ENCODE peak calls at places on chromosomes 6 and 20, in five cellular contexts. One of them, this sample, is unnamed.
A peak's percentile ranks its signal among the peaks of the same experiment; 100 is the strongest.

GRCh38 chr6:169044376-169045230 is 209.0 kb downstream of the THBS2 start:
- DNase-seq in NCI-H1105: no peak
- DNase-seq in mucosa of descending colon: no peak
- DNase-seq in left colon: no peak
- DNase-seq in activated CD4-positive, alpha-beta T cell treated with anti-CD3 and anti-CD28 coated beads for 4 hours: no peak
- DNase-seq in this sample: no peak

GRCh38 chr6:40380271-40380670 is 206.9 kb downstream of the LRFN2 start:
- DNase-seq in NCI-H1105: no peak
- DNase-seq in mucosa of descending colon: no peak
- DNase-seq in left colon: no peak
- DNase-seq in activated CD4-positive, alpha-beta T cell treated with anti-CD3 and anti-CD28 coated beads for 4 hours: no peak
- DNase-seq in this sample: no peak

GRCh38 chr6:143167224-143167623 is 106.5 kb downstream of the AIG1 start:
- DNase-seq in NCI-H1105: no peak
- DNase-seq in mucosa of descending colon: no peak
- DNase-seq in left colon: no peak
- DNase-seq in activated CD4-positive, alpha-beta T cell treated with anti-CD3 and anti-CD28 coated beads for 4 hours: no peak
- DNase-seq in this sample: no peak

GRCh38 chr6:34658605-34659218 is 37.9 kb downstream of the ILRUN start:
- DNase-seq in NCI-H1105: no peak
- DNase-seq in mucosa of descending colon: no peak
- DNase-seq in left colon: no peak
- DNase-seq in activated CD4-positive, alpha-beta T cell treated with anti-CD3 and anti-CD28 coated beads for 4 hours: no peak
- DNase-seq in this sample: no peak

GRCh38 chr6:106825156-106825555 is 149.4 kb downstream of the CD24 start:
- DNase-seq in NCI-H1105: no peak
- DNase-seq in mucosa of descending colon: no peak
- DNase-seq in left colon: no peak
- DNase-seq in activated CD4-positive, alpha-beta T cell treated with anti-CD3 and anti-CD28 coated beads for 4 hours: no peak
- DNase-seq in this sample: no peak

GRCh38 chr6:134177753-134178229 is 125.4 kb upstream of the SLC2A12 start:
- DNase-seq in NCI-H1105: no peak
- DNase-seq in mucosa of descending colon: no peak
- DNase-seq in left colon: peak; percentile 44
- DNase-seq in activated CD4-positive, alpha-beta T cell treated with anti-CD3 and anti-CD28 coated beads for 4 hours: no peak
- DNase-seq in this sample: no peak

GRCh38 chr6:107827541-107827940 is 3.4 kb upstream of the SCML4 start:
- DNase-seq in NCI-H1105: no peak
- DNase-seq in mucosa of descending colon: no peak
- DNase-seq in left colon: no peak
- DNase-seq in activated CD4-positive, alpha-beta T cell treated with anti-CD3 and anti-CD28 coated beads for 4 hours: no peak
- DNase-seq in this sample: no peak

GRCh38 chr6:141562801-141563763 is 569.6 kb upstream of the GJE1 start:
- DNase-seq in NCI-H1105: peak; percentile 60
- DNase-seq in mucosa of descending colon: peak; percentile 71
- DNase-seq in left colon: peak; percentile 24
- DNase-seq in activated CD4-positive, alpha-beta T cell treated with anti-CD3 and anti-CD28 coated beads for 4 hours: peak; percentile 70
- DNase-seq in this sample: peak; percentile 62

GRCh38 chr6:157267654-157268053 is 55.7 kb downstream of the TMEM242 start:
- DNase-seq in NCI-H1105: no peak
- DNase-seq in mucosa of descending colon: no peak
- DNase-seq in left colon: no peak
- DNase-seq in activated CD4-positive, alpha-beta T cell treated with anti-CD3 and anti-CD28 coated beads for 4 hours: no peak
- DNase-seq in this sample: no peak

GRCh38 chr6:167705211-167705750 is 121.4 kb upstream of the AFDN start:
- DNase-seq in NCI-H1105: no peak
- DNase-seq in mucosa of descending colon: no peak
- DNase-seq in left colon: no peak
- DNase-seq in activated CD4-positive, alpha-beta T cell treated with anti-CD3 and anti-CD28 coated beads for 4 hours: no peak
- DNase-seq in this sample: no peak

GRCh38 chr6:110875548-110876169 is 1.1 kb downstream of the AMD1 start:
- DNase-seq in NCI-H1105: peak; percentile 69
- DNase-seq in mucosa of descending colon: no peak
- DNase-seq in left colon: peak; percentile 40
- DNase-seq in activated CD4-positive, alpha-beta T cell treated with anti-CD3 and anti-CD28 coated beads for 4 hours: peak; percentile 63
- DNase-seq in this sample: peak; percentile 70

GRCh38 chr20:60262967-60263603 is 304.9 kb downstream of the CDH26 start:
- DNase-seq in NCI-H1105: no peak
- DNase-seq in mucosa of descending colon: peak; percentile 24
- DNase-seq in left colon: no peak
- DNase-seq in activated CD4-positive, alpha-beta T cell treated with anti-CD3 and anti-CD28 coated beads for 4 hours: peak; percentile 50
- DNase-seq in this sample: peak; percentile 47

GRCh38 chr6:87944541-87944954 is 103.1 kb upstream of the SPACA1 start:
- DNase-seq in NCI-H1105: peak; percentile 11
- DNase-seq in mucosa of descending colon: peak; percentile 30
- DNase-seq in left colon: peak; percentile 36
- DNase-seq in activated CD4-positive, alpha-beta T cell treated with anti-CD3 and anti-CD28 coated beads for 4 hours: no peak
- DNase-seq in this sample: peak; percentile 67

GRCh38 chr20:25178563-25179438 is 16.7 kb upstream of the ENTPD6 start:
- DNase-seq in NCI-H1105: peak; percentile 46
- DNase-seq in mucosa of descending colon: peak; percentile 59
- DNase-seq in left colon: no peak
- DNase-seq in activated CD4-positive, alpha-beta T cell treated with anti-CD3 and anti-CD28 coated beads for 4 hours: peak; percentile 11
- DNase-seq in this sample: no peak

GRCh38 chr6:106223300-106223930 is 102.1 kb downstream of the ATG5 start:
- DNase-seq in NCI-H1105: peak; percentile 74
- DNase-seq in mucosa of descending colon: peak; percentile 93
- DNase-seq in left colon: peak; percentile 47
- DNase-seq in activated CD4-positive, alpha-beta T cell treated with anti-CD3 and anti-CD28 coated beads for 4 hours: peak; percentile 83
- DNase-seq in this sample: peak; percentile 46

GRCh38 chr20:53365676-53366075 is 228.0 kb downstream of the ZNF217 start:
- DNase-seq in NCI-H1105: no peak
- DNase-seq in mucosa of descending colon: no peak
- DNase-seq in left colon: no peak
- DNase-seq in activated CD4-positive, alpha-beta T cell treated with anti-CD3 and anti-CD28 coated beads for 4 hours: no peak
- DNase-seq in this sample: no peak

GRCh38 chr6:135267085-135267484 is 86.0 kb downstream of the MYB start:
- DNase-seq in NCI-H1105: peak; percentile 86
- DNase-seq in mucosa of descending colon: peak; percentile 65
- DNase-seq in left colon: peak; percentile 63
- DNase-seq in activated CD4-positive, alpha-beta T cell treated with anti-CD3 and anti-CD28 coated beads for 4 hours: no peak
- DNase-seq in this sample: no peak